ENCODE peak calls at places on chromosomes 11 and 22, in six cellular contexts. W, Y, A, P, E and G are unnamed samples.

GRCh38 chr11:123035831-123036230 is 26.1 kb downstream of the HSPA8 start:
- DNase-seq in P (no peak), Y (no peak), A (no peak), W (no peak), E (no peak), G (no peak)

GRCh38 chr22:27686534-27686933 is 115.0 kb downstream of the MN1 start:
- DNase-seq in W (no peak), P (peak; percentile 82), A (no peak), Y (peak; percentile 95), E (peak; percentile 83), G (no peak)

GRCh38 chr11:8593935-8594909 is at the start of gene STK33:
- DNase-seq in Y (no peak), A (peak; percentile 91), P (peak; percentile 59), E (peak; percentile 80), W (no peak), G (peak; percentile 88)

GRCh38 chr22:39559456-39560105 is 11.0 kb upstream of the CACNA1I start:
- DNase-seq in P (no peak), A (no peak), E (no peak), Y (no peak), W (no peak), G (peak; percentile 86)

GRCh38 chr22:27099896-27100295 is 442.5 kb downstream of the MIAT start:
- DNase-seq in W (no peak), A (no peak), P (no peak), Y (no peak), E (no peak), G (no peak)

GRCh38 chr11:57662893-57663292 is 5.0 kb upstream of the ZDHHC5 start:
- DNase-seq in A (no peak), E (no peak), P (no peak), W (no peak), Y (no peak), G (no peak)

GRCh38 chr11:1231396-1232327 is 8.8 kb downstream of the MUC5B start:
- DNase-seq in P (no peak), E (peak; percentile 62), W (no peak), A (peak; percentile 70), Y (no peak), G (peak; percentile 43)

GRCh38 chr11:7974668-7975067 is 9.4 kb upstream of the NLRP10 start:
- DNase-seq in W (no peak), E (no peak), P (no peak), Y (no peak), A (no peak), G (no peak)

GRCh38 chr11:14359573-14360031 is 619 bp upstream of the RRAS2 start:
- DNase-seq in P (no peak), A (no peak), W (no peak), Y (no peak), E (no peak), G (no peak)

GRCh38 chr11:119964136-119965025 is 173.5 kb downstream of the TRIM29 start:
- DNase-seq in A (no peak), W (no peak), Y (no peak), P (no peak), E (no peak), G (no peak)

GRCh38 chr22:36611241-36611976 is 82.4 kb upstream of the EIF3D start:
- DNase-seq in A (no peak), E (no peak), P (peak; percentile 26), W (no peak), Y (no peak), G (no peak)

GRCh38 chr22:45164217-45165123 is 745 bp downstream of the NUP50 start:
- DNase-seq in W (no peak), E (peak; percentile 87), A (peak; percentile 91), P (peak; percentile 24), Y (no peak), G (peak; percentile 68)

GRCh38 chr11:86067230-86068137 is 1.4 kb downstream of the PICALM start:
- DNase-seq in W (no peak), Y (no peak), A (no peak), E (no peak), P (no peak), G (no peak)

GRCh38 chr11:38332046-38332445 is 1734.0 kb upstream of the RAG2 start:
- DNase-seq in Y (no peak), W (no peak), P (no peak), A (no peak), E (no peak), G (no peak)

GRCh38 chr11:30346068-30346688 is 23.3 kb downstream of the ARL14EP start:
- DNase-seq in E (no peak), P (no peak), A (no peak), W (no peak), Y (peak; percentile 20), G (no peak)

GRCh38 chr11:63663809-63664208 is 7.4 kb downstream of the ATL3 start:
- DNase-seq in Y (peak; percentile 73), W (no peak), A (no peak), P (no peak), E (no peak), G (no peak)

GRCh38 chr11:100105605-100106358 is 581.3 kb upstream of the ARHGAP42 start:
- DNase-seq in A (no peak), P (no peak), E (no peak), W (no peak), Y (no peak), G (no peak)

GRCh38 chr22:20787223-20787622 is 13.3 kb downstream of the SERPIND1 start:
- DNase-seq in W (no peak), Y (no peak), A (no peak), E (no peak), P (no peak), G (no peak)

GRCh38 chr11:121426476-121427454 is 25.3 kb upstream of the SORL1 start:
- DNase-seq in W (no peak), P (peak; percentile 57), Y (no peak), E (peak; percentile 75), A (peak; percentile 93), G (peak; percentile 78)

GRCh38 chr11:116930586-116930985 is 93.2 kb upstream of the APOA1 start:
- DNase-seq in W (no peak), E (no peak), Y (no peak), A (no peak), P (no peak), G (no peak)

GRCh38 chr11:128684582-128685382 is 9.1 kb upstream of the FLI1 start:
- DNase-seq in Y (no peak), A (peak; percentile 81), E (peak; percentile 66), W (no peak), P (no peak), G (peak; percentile 70)

GRCh38 chr11:95149659-95150294 is 60.1 kb downstream of the ENDOD1 start:
- DNase-seq in A (peak; percentile 85), P (peak; percentile 35), Y (no peak), W (peak; percentile 35), E (peak; percentile 87), G (no peak)

GRCh38 chr11:118305726-118306125 is 1.2 kb downstream of the CD3E start:
- DNase-seq in Y (no peak), A (no peak), P (no peak), E (no peak), W (no peak), G (no peak)

GRCh38 chr22:17578129-17578754 is 14.9 kb downstream of the SLC25A18 start:
- DNase-seq in Y (no peak), E (peak; percentile 82), A (no peak), P (peak; percentile 59), W (peak; percentile 38), G (no peak)

DNA sequence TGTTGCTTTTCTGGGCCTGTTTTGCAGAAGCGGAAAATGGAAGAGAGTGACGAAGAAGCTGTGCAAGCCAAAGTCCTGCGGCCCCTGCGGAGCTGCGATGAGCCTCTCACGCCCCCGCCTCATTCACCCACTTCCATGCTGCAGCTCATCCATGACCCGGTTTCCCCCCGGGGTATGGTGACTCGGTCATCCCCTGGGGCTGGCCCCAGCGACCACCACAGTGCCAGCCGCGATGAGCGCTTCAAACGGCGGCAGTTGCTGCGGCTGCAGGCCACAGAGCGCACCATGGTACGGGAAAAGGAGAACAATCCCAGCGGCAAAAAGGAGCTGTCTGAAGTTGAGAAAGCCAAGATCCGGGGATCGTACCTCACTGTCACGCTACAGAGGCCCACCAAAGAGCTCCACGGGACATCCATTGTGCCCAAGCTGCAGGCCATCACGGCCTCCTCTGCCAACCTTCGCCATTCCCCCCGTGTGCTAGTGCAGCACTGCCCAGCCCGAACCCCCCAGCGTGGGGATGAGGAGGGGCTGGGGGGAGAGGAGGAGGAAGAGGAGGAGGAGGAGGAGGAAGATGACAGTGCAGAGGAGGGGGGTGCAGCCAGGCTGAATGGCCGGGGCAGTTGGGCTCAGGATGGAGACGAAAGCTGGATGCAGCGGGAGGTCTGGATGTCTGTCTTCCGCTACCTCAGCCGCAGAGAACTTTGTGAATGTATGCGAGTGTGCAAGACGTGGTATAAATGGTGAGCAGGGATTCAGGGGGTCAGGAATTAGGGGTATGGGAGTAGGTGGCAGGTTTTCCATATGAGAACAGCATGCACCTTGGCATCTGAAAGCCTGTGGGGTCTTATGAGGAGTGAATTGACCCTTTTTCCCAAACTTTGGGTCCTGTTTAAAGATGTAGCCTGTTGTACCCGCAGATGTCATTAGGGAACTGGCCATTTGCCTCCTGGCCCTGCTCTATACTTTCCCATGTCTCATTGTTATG is 15.9 kb upstream of the GRK2 start:
- DNase-seq in W (no peak), P (no peak), A (no peak), Y (no peak), E (no peak), G (no peak)
- H3K36me3 ChIP-seq in W (no peaks in the 10 kb centered on the region), P (peaks cover 100% of the 10 kb centered on the region), A (peaks cover 98% of the 10 kb centered on the region), Y (peaks cover 98% of the 10 kb centered on the region), E (peaks cover 69% of the 10 kb centered on the region), G (peaks cover 96% of the 10 kb centered on the region)

GRCh38 chr22:19047993-19048392 is 74.2 kb downstream of the DGCR2 start:
- DNase-seq in P (no peak), E (no peak), Y (no peak), A (no peak), W (no peak), G (no peak)
- H3K36me3 ChIP-seq in P (peaks cover 88% of the 10 kb centered on the region), E (peaks cover 52% of the 10 kb centered on the region), Y (peaks cover 45% of the 10 kb centered on the region), A (peaks cover 78% of the 10 kb centered on the region), W (peaks cover 4% of the 10 kb centered on the region), G (peaks cover 54% of the 10 kb centered on the region)

GRCh38 chr11:47318166-47318565 is 34.3 kb downstream of the MYBPC3 start:
- DNase-seq in A (no peak), P (no peak), W (no peak), E (no peak), Y (no peak), G (no peak)
- H3K36me3 ChIP-seq in A (peaks cover 71% of the 10 kb centered on the region), P (peaks cover 76% of the 10 kb centered on the region), W (no peaks in the 10 kb centered on the region), E (peaks cover 17% of the 10 kb centered on the region), Y (peaks cover 25% of the 10 kb centered on the region), G (peaks cover 19% of the 10 kb centered on the region)

GRCh38 chr11:69666261-69666660 is 8.9 kb downstream of the LTO1 start:
- DNase-seq in P (no peak), A (peak; percentile 39), Y (no peak), W (no peak), E (peak; percentile 59), G (no peak)
- H3K36me3 ChIP-seq in P (peaks cover 73% of the 10 kb centered on the region), A (peaks cover 51% of the 10 kb centered on the region), Y (peaks cover 17% of the 10 kb centered on the region), W (no peaks in the 10 kb centered on the region), E (peaks cover 2% of the 10 kb centered on the region), G (no peaks in the 10 kb centered on the region)